ENCODE peak calls at places on chromosomes 11 and 22, in eight cellular contexts. T is IMR-90, W is H9, J is neural progenitor cell, X is thoracic aorta, S is fibroblast of lung, R is astrocyte, H is heart right ventricle. D is an unnamed sample.

GRCh38 chr11:69541501-69542313 is 60.2 kb downstream of the LINC01488 start:
- DNase-seq in T (peak), W (no peak), J (no peak), X (no peak), S (peak), R (peak), H (no peak), D (no peak)

GRCh38 chr11:11968511-11969280 is 39.7 kb downstream of the DKK3 start:
- DNase-seq in T (peak), W (no peak), J (no peak), X (no peak), S (peak), R (no peak), H (no peak), D (no peak)

GRCh38 chr22:48559647-48560388 is 1267.9 kb downstream of the BRD1 start:
- DNase-seq in T (no peak), W (no peak), J (no peak), X (no peak), S (no peak), R (no peak), H (no peak), D (no peak)

GRCh38 chr11:78419327-78419726 is 1.7 kb upstream of the GAB2 start:
- DNase-seq in T (peak), W (no peak), J (no peak), X (no peak), S (peak), R (peak), H (peak), D (peak)

GRCh38 chr11:35629914-35630313 is 11.7 kb downstream of the FJX1 start:
- DNase-seq in T (peak), W (no peak), J (no peak), X (no peak), S (peak), R (peak), H (no peak), D (peak)

GRCh38 chr11:47488111-47488510 is 39.2 kb upstream of the RAPSN start:
- DNase-seq in T (no peak), W (no peak), J (no peak), X (no peak), S (no peak), R (no peak), H (no peak), D (no peak)

GRCh38 chr11:59181746-59182456 is 10.0 kb downstream of the DTX4 start:
- DNase-seq in T (no peak), W (no peak), J (no peak), X (no peak), S (no peak), R (no peak), H (no peak), D (no peak)

GRCh38 chr11:102552447-102553200 is 22.1 kb upstream of the MMP7 start:
- DNase-seq in T (peak), W (no peak), J (no peak), X (no peak), S (peak), R (peak), H (no peak), D (peak)

GRCh38 chr22:37314315-37315046 is 32.2 kb downstream of the CYTH4 start:
- DNase-seq in T (no peak), W (no peak), J (no peak), X (no peak), S (no peak), R (no peak), H (no peak), D (no peak)

GRCh38 chr11:78542007-78542406 is 32.7 kb downstream of the NARS2 start:
- DNase-seq in T (peak), W (no peak), J (no peak), X (no peak), S (peak), R (no peak), H (no peak), D (no peak)

DNA sequence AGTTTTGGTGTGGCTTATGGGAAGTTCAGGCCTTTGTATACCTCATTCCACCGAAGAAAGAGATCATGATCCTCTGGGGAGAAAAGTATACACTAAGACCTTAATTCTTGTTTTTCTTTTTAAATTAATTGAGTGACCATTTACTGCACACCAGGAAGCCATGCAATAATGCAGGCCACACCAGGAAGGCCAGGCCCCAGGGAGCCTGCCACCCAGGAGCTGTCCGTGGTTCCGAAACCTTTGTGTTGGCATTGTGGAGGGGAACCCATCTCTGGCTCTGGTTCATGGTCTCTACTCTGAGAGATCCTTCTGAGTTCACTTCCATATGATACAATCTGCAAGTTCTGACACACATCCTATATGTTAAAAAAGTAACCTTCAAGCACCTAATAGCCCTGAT is 291.8 kb downstream of the MIAT start:
- DNase-seq in T (peak), W (no peak), J (peak), X (no peak), S (peak), R (peak), H (no peak), D (peak)
- TF ChIP-seq CTCF in T (no peak), W (no peak), J (no peak), X (no peak), S (no peak), R (no peak), H (no peak), D (no peak)

GRCh38 chr11:119108857-119109221 is 1.7 kb downstream of the C2CD2L start:
- DNase-seq in T (no peak), W (no peak), J (no peak), X (no peak), S (no peak), R (no peak), H (no peak), D (no peak)
- H3K27ac ChIP-seq in T (no peak), W (no peak), J (no peak), X (no peak), S (no peak), R (no peak), H (no peak), D (peak)

DNA sequence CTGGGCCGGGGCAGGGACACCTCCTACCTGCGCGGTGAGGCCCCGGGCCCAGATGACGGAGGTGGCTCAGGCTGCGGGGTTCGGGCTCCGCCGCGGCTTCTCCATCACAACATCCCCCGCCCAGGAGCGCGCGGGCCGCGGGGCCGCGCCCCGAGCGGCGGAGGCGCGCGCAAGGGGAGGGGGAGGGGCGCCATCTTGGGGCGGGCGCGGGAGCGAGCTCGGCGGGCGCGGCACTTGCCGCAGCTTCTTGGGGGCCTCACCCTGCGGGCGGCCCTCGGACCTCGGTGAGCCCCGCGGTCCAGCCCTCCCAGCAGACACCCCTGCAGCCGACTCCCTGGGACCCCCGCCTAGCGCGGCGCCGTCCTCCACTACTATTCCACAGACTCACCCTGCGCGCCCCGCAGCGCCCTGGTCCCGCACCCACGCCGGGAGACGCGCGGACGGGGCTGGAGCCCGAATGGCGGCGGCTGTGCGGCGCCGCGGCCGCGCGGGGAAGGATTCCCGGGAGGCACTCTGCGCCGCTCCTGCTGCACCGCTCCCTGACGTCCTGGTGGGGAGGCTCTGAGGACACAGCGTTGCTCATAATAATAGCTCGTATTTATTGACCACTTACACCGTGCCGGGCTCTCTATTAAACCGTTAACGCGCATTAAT is at the start of gene APBB1:
- DNase-seq in T (peak), W (peak), J (peak), X (no peak), S (peak), R (peak), H (peak), D (peak)
- TF ChIP-seq CTCF in T (peak), W (no peak), J (peak), X (no peak), S (peak), R (no peak), H (peak), D (no peak)

GRCh38 chr11:114088216-114088615 is 28.7 kb downstream of the ZBTB16 start:
- DNase-seq in T (no peak), W (no peak), J (no peak), X (no peak), S (no peak), R (no peak), H (no peak), D (no peak)
- H3K27ac ChIP-seq in T (no peak), W (no peak), J (no peak), X (peak), S (no peak), R (no peak), H (no peak), D (peak)

GRCh38 chr11:1048375-1049070 is 12.0 kb upstream of the MUC6 start:
- DNase-seq in T (no peak), W (no peak), J (no peak), X (no peak), S (no peak), R (no peak), H (no peak), D (no peak)

GRCh38 chr11:1047576-1048156 is 11.1 kb upstream of the MUC6 start:
- DNase-seq in T (no peak), W (no peak), J (no peak), X (no peak), S (no peak), R (no peak), H (no peak), D (no peak)

GRCh38 chr11:1049911-1050580 is 13.5 kb upstream of the MUC6 start:
- DNase-seq in T (no peak), W (no peak), J (no peak), X (no peak), S (no peak), R (no peak), H (no peak), D (no peak)

GRCh38 chr11:1049431-1049891 is 12.9 kb upstream of the MUC6 start:
- DNase-seq in T (no peak), W (no peak), J (no peak), X (no peak), S (no peak), R (no peak), H (no peak), D (no peak)

DNA sequence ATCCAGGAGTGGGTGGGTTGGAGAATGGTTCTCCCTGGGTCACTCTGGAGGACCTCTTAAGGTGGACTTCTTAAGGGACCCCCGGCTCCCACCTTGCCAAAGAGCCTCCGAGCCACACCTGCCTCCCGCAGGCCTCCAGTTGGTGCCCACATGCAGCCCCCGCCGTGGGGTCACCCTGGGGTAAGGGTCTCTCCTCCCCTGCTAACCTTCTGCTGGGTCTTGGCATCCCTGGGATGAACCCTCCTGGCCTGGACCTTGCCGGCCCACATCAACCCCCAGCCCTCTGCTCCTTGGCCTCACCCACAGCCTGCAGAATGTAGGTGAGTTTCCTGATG is 12.5 kb upstream of the MUC6 start:
- DNase-seq in T (no peak), W (no peak), J (no peak), X (no peak), S (no peak), R (no peak), H (no peak), D (no peak)
- TF ChIP-seq CTCF in T (no peak), W (no peak), J (no peak), X (no peak), S (no peak), R (no peak), H (no peak), D (no peak)

GRCh38 chr22:47153854-47154542 is 391.5 kb downstream of the TBC1D22A start:
- DNase-seq in T (peak), W (no peak), J (no peak), X (no peak), S (peak), R (no peak), H (no peak), D (no peak)
- H3K27ac ChIP-seq in T (no peak), W (no peak), J (no peak), X (no peak), S (no peak), R (no peak), H (no peak), D (peak)

GRCh38 chr22:33920927-33921575 is 775 bp upstream of the LARGE1 start:
- DNase-seq in T (peak), W (peak), J (peak), X (peak), S (peak), R (peak), H (peak), D (peak)

GRCh38 chr22:33918676-33919590 is 1.3 kb downstream of the LARGE1 start:
- DNase-seq in T (peak), W (no peak), J (no peak), X (no peak), S (peak), R (peak), H (no peak), D (no peak)

GRCh38 chr22:33914699-33915098 is 5.6 kb downstream of the LARGE1 start:
- DNase-seq in T (no peak), W (no peak), J (no peak), X (no peak), S (no peak), R (no peak), H (no peak), D (no peak)

GRCh38 chr22:33919591-33920501 is at the start of gene LARGE1:
- DNase-seq in T (peak), W (peak), J (peak), X (no peak), S (peak), R (no peak), H (peak), D (no peak)

DNA sequence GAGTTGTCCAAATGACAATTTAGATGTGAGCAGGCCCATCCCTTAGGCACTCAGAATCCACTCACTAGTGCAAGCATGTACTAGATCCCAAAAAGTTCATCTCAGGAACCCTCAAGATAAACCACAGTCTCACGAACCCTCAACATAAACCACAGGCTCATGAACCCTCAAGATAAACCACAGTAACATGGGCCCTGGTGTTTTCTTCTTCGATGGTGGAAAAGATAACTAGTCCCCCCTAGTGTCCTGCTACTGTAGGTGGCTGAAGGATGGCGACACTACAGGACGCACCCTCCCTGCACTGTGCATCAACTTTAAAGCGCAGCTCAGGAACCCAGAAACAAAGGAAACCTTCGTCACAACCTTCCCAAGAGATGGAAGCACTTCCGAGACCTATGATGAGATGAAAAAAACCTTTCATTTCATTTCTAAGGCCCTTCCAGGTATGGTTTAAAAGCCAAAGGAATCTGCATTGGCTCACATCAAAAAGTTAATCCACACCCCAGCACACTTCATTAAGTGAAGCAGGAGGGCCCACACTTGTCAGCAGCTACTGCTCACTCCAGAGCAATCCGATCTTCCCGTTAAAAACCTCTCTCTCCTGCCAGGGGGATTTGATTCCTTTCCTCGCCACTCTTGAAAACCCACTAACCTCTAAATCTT is 2.4 kb downstream of the LARGE1 start:
- DNase-seq in T (peak), W (peak), J (peak), X (no peak), S (peak), R (no peak), H (no peak), D (no peak)
- TF ChIP-seq CTCF in T (peak), W (peak), J (peak), X (no peak), S (peak), R (no peak), H (peak), D (no peak)

DNA sequence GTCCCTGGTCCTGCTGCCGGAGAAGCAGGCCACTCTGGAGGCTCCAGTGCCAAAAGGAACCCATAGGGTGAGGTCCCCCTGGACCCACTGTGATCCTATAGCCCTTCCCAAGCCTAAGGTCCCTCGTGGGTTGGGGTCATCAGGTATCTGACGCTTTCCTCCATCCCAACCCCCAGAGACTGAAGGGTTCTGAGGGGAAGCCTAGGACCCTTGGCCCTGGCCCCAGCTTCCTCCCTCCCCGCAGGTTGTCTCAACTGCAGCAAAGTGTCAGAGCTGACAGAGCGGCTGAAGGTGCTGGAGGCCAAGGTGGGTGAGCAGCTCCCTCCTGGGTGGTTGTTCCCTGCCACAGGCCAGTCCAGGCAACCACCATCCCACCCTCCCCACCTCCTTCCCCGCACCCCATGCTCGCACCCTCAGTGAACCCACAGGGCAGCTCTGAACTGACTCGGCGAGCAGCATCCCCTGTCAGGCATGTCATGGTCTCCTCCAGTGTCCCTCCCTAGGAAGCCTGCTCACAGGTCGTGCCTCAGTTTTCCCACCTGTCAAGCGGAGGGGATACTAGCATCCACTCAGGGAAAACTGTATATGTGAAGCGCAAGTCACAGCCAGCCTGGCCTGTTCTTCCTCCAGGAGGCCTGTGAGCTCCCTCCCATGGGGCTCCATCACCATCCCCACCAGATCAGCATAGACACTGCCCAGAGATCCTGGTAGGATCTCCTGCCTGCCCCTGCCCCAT is 20.7 kb downstream of the EMID1 start:
- DNase-seq in T (no peak), W (no peak), J (no peak), X (no peak), S (no peak), R (no peak), H (no peak), D (no peak)
- H3K27ac ChIP-seq in T (no peak), W (no peak), J (no peak), X (no peak), S (no peak), R (no peak), H (peak), D (no peak)